ENCODE peak calls at places on chromosomes 3 and 15, in five cellular contexts. R is GM23248, S is heart left ventricle, N is right atrium auricular region, V is small intestine. O is an unnamed sample.
A peak's percentile ranks its signal among the peaks of the same experiment; 100 is the strongest.

GRCh38 chr3:99534951-99535704 is 103.3 kb upstream of the COL8A1 start:
- DNase-seq in S (no peak), R (peak; percentile 65), V (no peak), N (no peak), O (no peak)

GRCh38 chr15:57472861-57473260 is 96.6 kb downstream of the CGNL1 start:
- DNase-seq in V (no peak), R (peak; percentile 75), S (no peak), N (no peak), O (no peak)

GRCh38 chr3:71061581-71061980 is 521.9 kb downstream of the FOXP1 start:
- DNase-seq in V (no peak), N (no peak), R (no peak), S (no peak), O (no peak)

GRCh38 chr3:170419301-170420087 is 826 bp downstream of the CLDN11 start:
- DNase-seq in N (no peak), R (peak; percentile 85), V (no peak), S (no peak), O (no peak)

GRCh38 chr3:88149146-88149515 is 628 bp upstream of the C3orf38 start:
- DNase-seq in S (no peak), R (peak; percentile 68), V (no peak), N (peak; percentile 70), O (no peak)

GRCh38 chr3:62870321-62870720 is 4.9 kb downstream of the CADPS start:
- DNase-seq in R (peak; percentile 83), S (no peak), V (no peak), N (no peak), O (no peak)

GRCh38 chr3:122745365-122746021 is 48.1 kb downstream of the HSPBAP1 start:
- DNase-seq in S (no peak), N (no peak), R (peak; percentile 82), V (no peak), O (no peak)

GRCh38 chr3:165148901-165149441 is 47.2 kb downstream of the SLITRK3 start:
- DNase-seq in N (no peak), R (no peak), S (no peak), V (peak; percentile 97), O (no peak)

GRCh38 chr3:194617058-194617671 is 16.1 kb downstream of the TMEM44 start:
- DNase-seq in S (no peak), N (no peak), V (no peak), R (no peak), O (no peak)

GRCh38 chr15:59124261-59124660 is 19.3 kb downstream of the CCNB2 start:
- DNase-seq in V (peak; percentile 78), R (no peak), S (no peak), N (no peak), O (no peak)

GRCh38 chr3:122975163-122975923 is 52.2 kb downstream of the SEMA5B start:
- DNase-seq in N (no peak), S (no peak), V (no peak), R (peak; percentile 71), O (no peak)

GRCh38 chr3:29346828-29347227 is 66.0 kb downstream of the RBMS3 start:
- DNase-seq in V (no peak), N (no peak), R (peak; percentile 61), S (no peak), O (no peak)

GRCh38 chr3:24242012-24242698 is 252.5 kb downstream of the THRB start:
- DNase-seq in V (no peak), N (no peak), S (no peak), R (peak; percentile 92), O (no peak)
- H3K27ac ChIP-seq in V (no peak overlapping the region), N (no peak overlapping the region), S (no peak overlapping the region), R (peak overlapping the region; percentile 55), O (no peak overlapping the region)

GRCh38 chr15:69997701-69998273 is 99.9 kb downstream of the TLE3 start:
- DNase-seq in V (peak; percentile 87), S (no peak), N (peak; percentile 62), R (peak; percentile 61), O (no peak)

GRCh38 chr15:69998541-69999391 is 99.0 kb downstream of the TLE3 start:
- DNase-seq in R (no peak), V (no peak), S (no peak), N (no peak), O (no peak)

GRCh38 chr15:69996321-69996720 is 101.4 kb downstream of the TLE3 start:
- DNase-seq in N (no peak), S (no peak), V (no peak), R (no peak), O (no peak)

GRCh38 chr15:69994429-69995201 is 103.1 kb downstream of the TLE3 start:
- DNase-seq in V (peak; percentile 60), N (no peak), R (no peak), S (no peak), O (no peak)

GRCh38 chr15:69996842-69997478 is 100.8 kb downstream of the TLE3 start:
- DNase-seq in N (no peak), S (no peak), V (peak; percentile 93), R (no peak), O (no peak)
- H3K27ac ChIP-seq in N (no peak overlapping the region), S (no peak overlapping the region), V (peak overlapping the region; percentile 77), R (no peak overlapping the region), O (no peak overlapping the region)

DNA sequence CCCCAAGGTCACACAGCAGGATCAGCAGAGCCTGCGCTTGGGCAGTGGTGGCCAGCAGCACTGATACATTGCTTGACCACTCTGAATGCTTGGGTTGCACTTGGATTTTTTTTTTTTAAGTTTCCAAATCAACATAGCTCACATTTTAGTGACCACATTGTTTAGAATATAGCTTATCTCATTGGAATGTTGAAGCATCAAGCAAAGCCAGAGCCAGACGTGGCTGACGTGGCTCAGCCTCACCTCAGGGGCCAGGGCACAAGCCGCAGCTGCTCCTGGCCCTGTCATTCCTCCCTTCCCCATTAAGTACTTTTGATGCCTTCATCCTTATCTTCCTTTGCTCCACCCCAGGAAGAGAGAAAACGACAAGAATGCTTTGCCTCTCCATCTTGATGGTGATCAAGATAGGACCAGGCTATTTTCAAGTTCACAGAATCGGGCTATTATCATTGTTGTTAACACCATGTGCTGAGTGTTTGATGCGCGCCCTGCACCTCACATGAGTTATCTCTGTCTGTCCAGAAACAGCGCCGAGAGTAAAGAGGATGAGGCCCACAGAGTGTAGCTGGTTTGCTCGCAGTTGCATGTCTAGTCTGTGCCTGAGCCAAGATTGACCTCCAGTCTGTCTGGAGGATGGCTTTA is 75.8 kb downstream of the AAGAB start:
- DNase-seq in V (no peak), R (peak; percentile 96), S (no peak), N (no peak), O (no peak)
- H3K27ac ChIP-seq in V (peak overlapping the region; percentile 43), R (peak overlapping the region; percentile 84), S (no peak overlapping the region), N (peak overlapping the region; percentile 59), O (no peak overlapping the region)

GRCh38 chr3:18424862-18425640 is at the start of gene SATB1:
- DNase-seq in V (peak; percentile 70), N (peak; percentile 73), R (peak; percentile 82), S (peak; percentile 90), O (peak; percentile 67)
- H3K27ac ChIP-seq in V (peak within 1 kb of the TSS; percentile 91), N (peak within 1 kb of the TSS; percentile 98), R (peak within 1 kb of the TSS; percentile 63), S (peak within 1 kb of the TSS; percentile 88), O (peak within 1 kb of the TSS; percentile 79)

DNA sequence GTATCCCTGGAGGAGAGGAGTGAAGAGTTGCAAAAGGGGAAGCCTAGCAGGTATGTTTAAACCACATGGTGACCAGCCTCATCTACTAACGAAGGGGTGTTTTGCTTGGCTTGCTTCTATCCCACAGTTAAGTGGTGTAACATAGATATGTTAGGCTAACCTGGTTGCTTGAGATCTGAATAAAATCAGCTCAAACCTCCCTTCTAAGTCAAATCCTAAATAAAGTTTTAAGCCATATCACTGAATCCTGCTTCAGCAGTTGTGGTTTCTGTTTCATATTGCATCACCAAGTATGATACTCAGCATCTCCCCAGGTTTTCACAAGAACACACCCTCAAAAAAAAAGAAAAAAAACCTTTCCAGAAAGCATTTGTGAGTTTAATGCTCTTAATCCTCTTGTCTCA is 880.2 kb downstream of the ROBO1 start:
- DNase-seq in V (no peak), R (peak; percentile 53), S (no peak), N (no peak), O (no peak)
- H3K27ac ChIP-seq in V (no peak overlapping the region), R (peak overlapping the region; percentile 37), S (no peak overlapping the region), N (no peak overlapping the region), O (no peak overlapping the region)